ENCODE peak calls at places on chromosomes 6 and 20, in six cellular contexts. V is pons; I is fibroblast of mammary gland; Z is skeletal muscle cell; D is hypothalamus; T is stimulated activated naive B cell treated with anti-CD40 and anti-IgM and Interleukin-4, amounts not matched to agents 10 μg/mL and 1 μg/mL and 100 μg/mL, for 72 hours. W is an unnamed sample.

GRCh38 chr6:30754631-30755030 is 10.3 kb upstream of the IER3 start:
- DNase-seq in V (no peak), I (peak; percentile 71), Z (no peak), D (no peak), T (no peak), W (no peak)

GRCh38 chr20:58342104-58342945 is 32.8 kb downstream of the RAB22A start:
- DNase-seq in V (no peak), I (peak; percentile 68), Z (no peak), D (no peak), T (no peak), W (no peak)

GRCh38 chr6:34459899-34460593 is 5.8 kb upstream of the PACSIN1 start:
- DNase-seq in V (peak; percentile 29), I (peak; percentile 65), Z (no peak), D (no peak), T (peak; percentile 21), W (peak; percentile 14)

GRCh38 chr6:12584631-12585405 is 131.7 kb upstream of the PHACTR1 start:
- DNase-seq in V (no peak), I (no peak), Z (no peak), D (no peak), T (no peak), W (no peak)

GRCh38 chr6:118705799-118706481 is 54.5 kb upstream of the CEP85L start:
- DNase-seq in V (peak; percentile 11), I (peak; percentile 58), Z (no peak), D (peak; percentile 4), T (peak; percentile 12), W (no peak)

GRCh38 chr6:138370631-138371451 is 6.9 kb upstream of the SMIM28 start:
- DNase-seq in V (no peak), I (no peak), Z (no peak), D (no peak), T (no peak), W (no peak)

GRCh38 chr6:170047813-170048212 is 243.1 kb downstream of the DLL1 start:
- DNase-seq in V (no peak), I (no peak), Z (no peak), D (no peak), T (no peak), W (no peak)

GRCh38 chr20:9903048-9903651 is 64.3 kb upstream of the PAK5 start:
- DNase-seq in V (no peak), I (peak; percentile 11), Z (no peak), D (no peak), T (no peak), W (no peak)

GRCh38 chr6:19035454-19035853 is 648.3 kb downstream of the RNF144B start:
- DNase-seq in V (peak; percentile 84), I (no peak), Z (no peak), D (no peak), T (no peak), W (peak; percentile 85)

GRCh38 chr6:163711615-163712568 is 297.4 kb downstream of the QKI start:
- DNase-seq in V (peak; percentile 74), I (peak; percentile 97), Z (peak; percentile 17), D (no peak), T (peak; percentile 64), W (peak; percentile 61)

GRCh38 chr6:52557389-52558265 is 19.2 kb downstream of the TRAM2 start:
- DNase-seq in V (no peak), I (no peak), Z (no peak), D (no peak), T (no peak), W (no peak)

GRCh38 chr20:31710423-31711250 is 12.0 kb downstream of the BCL2L1 start:
- DNase-seq in V (no peak), I (no peak), Z (no peak), D (peak; percentile 13), T (no peak), W (no peak)

GRCh38 chr20:44620030-44620429 is 31.5 kb downstream of the ADA start:
- DNase-seq in V (no peak), I (no peak), Z (no peak), D (no peak), T (no peak), W (no peak)

GRCh38 chr6:43887340-43887858 is 117.4 kb downstream of the VEGFA start:
- DNase-seq in V (no peak), I (peak; percentile 8), Z (no peak), D (no peak), T (no peak), W (no peak)

GRCh38 chr6:11535801-11536230 is 1.7 kb upstream of the TMEM170B start:
- DNase-seq in V (no peak), I (peak; percentile 52), Z (no peak), D (no peak), T (no peak), W (no peak)

GRCh38 chr20:3312940-3313656 is 74.1 kb upstream of the SLC4A11 start:
- DNase-seq in V (peak; percentile 53), I (peak; percentile 44), Z (peak; percentile 48), D (no peak), T (no peak), W (no peak)

GRCh38 chr6:46233131-46233530 is 62.4 kb upstream of the ENPP5 start:
- DNase-seq in V (no peak), I (no peak), Z (no peak), D (no peak), T (no peak), W (no peak)

GRCh38 chr20:5806457-5807263 is 56.5 kb downstream of the SHLD1 start:
- DNase-seq in V (no peak), I (peak; percentile 15), Z (no peak), D (no peak), T (no peak), W (no peak)

GRCh38 chr6:170075659-170076223 is 215.1 kb downstream of the DLL1 start:
- DNase-seq in V (no peak), I (no peak), Z (no peak), D (no peak), T (no peak), W (no peak)

GRCh38 chr6:107699191-107700015 is 124.7 kb downstream of the SCML4 start:
- DNase-seq in V (no peak), I (peak; percentile 70), Z (peak; percentile 72), D (no peak), T (no peak), W (no peak)

GRCh38 chr6:116158641-116159040 is 32.7 kb upstream of the COL10A1 start:
- DNase-seq in V (no peak), I (peak; percentile 73), Z (no peak), D (no peak), T (no peak), W (no peak)

GRCh38 chr6:111770263-111771083 is 102.8 kb downstream of the FYN start:
- DNase-seq in V (no peak), I (no peak), Z (no peak), D (no peak), T (no peak), W (no peak)

GRCh38 chr20:43459022-43459942 is 1.6 kb downstream of the SRSF6 start:
- DNase-seq in V (peak; percentile 11), I (peak; percentile 38), Z (no peak), D (no peak), T (no peak), W (no peak)

GRCh38 chr6:28171271-28171670 is 29.6 kb downstream of the ZKSCAN8 start:
- DNase-seq in V (no peak), I (no peak), Z (no peak), D (no peak), T (no peak), W (no peak)

GRCh38 chr6:74891358-74891811 is 314.5 kb downstream of the COL12A1 start:
- DNase-seq in V (no peak), I (peak; percentile 86), Z (peak; percentile 59), D (no peak), T (no peak), W (no peak)

GRCh38 chr6:5537132-5537531 is 275.8 kb downstream of the FARS2 start:
- DNase-seq in V (no peak), I (no peak), Z (no peak), D (no peak), T (no peak), W (no peak)

GRCh38 chr6:135319819-135320218 is 138.7 kb downstream of the MYB start:
- DNase-seq in V (no peak), I (no peak), Z (no peak), D (no peak), T (no peak), W (no peak)